ENCODE peak calls at places on chromosome 1, in nine cellular contexts. One of them, this sample, is unnamed.

GRCh38 chr1:222975472-222976122 is 160.8 kb downstream of the DISP1 start:
- DNase-seq in IMR-90: peak
- DNase-seq in NCI-H1930: no peak
- DNase-seq in ovary: no peak
- DNase-seq in transverse colon: no peak
- DNase-seq in NCI-H1105: no peak
- DNase-seq in GM23248: peak
- DNase-seq in activated T-helper 1 cell treated with Interleukin-2 at 50 U/mL for 16 hours: no peak
- DNase-seq in NCI-H345: no peak
- DNase-seq in this sample: no peak

GRCh38 chr1:13965770-13966398 is 265.9 kb downstream of the PRDM2 start:
- DNase-seq in IMR-90: peak
- DNase-seq in NCI-H1930: peak
- DNase-seq in ovary: peak
- DNase-seq in transverse colon: peak
- DNase-seq in NCI-H1105: peak
- DNase-seq in GM23248: peak
- DNase-seq in activated T-helper 1 cell treated with Interleukin-2 at 50 U/mL for 16 hours: no peak
- DNase-seq in NCI-H345: peak
- DNase-seq in this sample: peak

GRCh38 chr1:163090321-163090945 is 21.3 kb downstream of the RGS4 start:
- DNase-seq in IMR-90: peak
- DNase-seq in NCI-H1930: no peak
- DNase-seq in ovary: no peak
- DNase-seq in transverse colon: no peak
- DNase-seq in NCI-H1105: no peak
- DNase-seq in GM23248: peak
- DNase-seq in activated T-helper 1 cell treated with Interleukin-2 at 50 U/mL for 16 hours: no peak
- DNase-seq in NCI-H345: no peak
- DNase-seq in this sample: peak

GRCh38 chr1:83583351-83584014 is 415.4 kb downstream of the TTLL7 start:
- DNase-seq in IMR-90: no peak
- DNase-seq in NCI-H1930: no peak
- DNase-seq in ovary: no peak
- DNase-seq in transverse colon: peak
- DNase-seq in NCI-H1105: no peak
- DNase-seq in GM23248: peak
- DNase-seq in activated T-helper 1 cell treated with Interleukin-2 at 50 U/mL for 16 hours: no peak
- DNase-seq in NCI-H345: peak
- DNase-seq in this sample: peak

GRCh38 chr1:227938276-227938675 is 9.5 kb downstream of the WNT9A start:
- DNase-seq in IMR-90: no peak
- DNase-seq in NCI-H1930: no peak
- DNase-seq in ovary: no peak
- DNase-seq in transverse colon: peak
- DNase-seq in NCI-H1105: no peak
- DNase-seq in GM23248: no peak
- DNase-seq in activated T-helper 1 cell treated with Interleukin-2 at 50 U/mL for 16 hours: no peak
- DNase-seq in NCI-H345: no peak
- DNase-seq in this sample: no peak

GRCh38 chr1:229110986-229111385 is 159.9 kb upstream of the RAB4A start:
- DNase-seq in IMR-90: no peak
- DNase-seq in NCI-H1930: no peak
- DNase-seq in ovary: no peak
- DNase-seq in transverse colon: no peak
- DNase-seq in NCI-H1105: no peak
- DNase-seq in GM23248: no peak
- DNase-seq in activated T-helper 1 cell treated with Interleukin-2 at 50 U/mL for 16 hours: no peak
- DNase-seq in NCI-H345: no peak
- DNase-seq in this sample: no peak

GRCh38 chr1:114026797-114027196 is 47.5 kb downstream of the OLFML3 start:
- DNase-seq in IMR-90: peak
- DNase-seq in NCI-H1930: no peak
- DNase-seq in ovary: no peak
- DNase-seq in transverse colon: no peak
- DNase-seq in NCI-H1105: no peak
- DNase-seq in GM23248: peak
- DNase-seq in activated T-helper 1 cell treated with Interleukin-2 at 50 U/mL for 16 hours: no peak
- DNase-seq in NCI-H345: no peak
- DNase-seq in this sample: no peak

GRCh38 chr1:41537788-41538351 is 53.4 kb upstream of the EDN2 start:
- DNase-seq in IMR-90: peak
- DNase-seq in NCI-H1930: no peak
- DNase-seq in ovary: peak
- DNase-seq in transverse colon: peak
- DNase-seq in NCI-H1105: peak
- DNase-seq in GM23248: peak
- DNase-seq in activated T-helper 1 cell treated with Interleukin-2 at 50 U/mL for 16 hours: no peak
- DNase-seq in NCI-H345: peak
- DNase-seq in this sample: no peak

GRCh38 chr1:47405697-47406096 is 10.4 kb upstream of the FOXE3 start:
- DNase-seq in IMR-90: no peak
- DNase-seq in NCI-H1930: no peak
- DNase-seq in ovary: no peak
- DNase-seq in transverse colon: no peak
- DNase-seq in NCI-H1105: no peak
- DNase-seq in GM23248: no peak
- DNase-seq in activated T-helper 1 cell treated with Interleukin-2 at 50 U/mL for 16 hours: no peak
- DNase-seq in NCI-H345: no peak
- DNase-seq in this sample: no peak

GRCh38 chr1:172343246-172344099 is 77.0 kb upstream of the C1orf105 start:
- DNase-seq in IMR-90: peak
- DNase-seq in NCI-H1930: no peak
- DNase-seq in ovary: no peak
- DNase-seq in transverse colon: no peak
- DNase-seq in NCI-H1105: no peak
- DNase-seq in GM23248: peak
- DNase-seq in activated T-helper 1 cell treated with Interleukin-2 at 50 U/mL for 16 hours: no peak
- DNase-seq in NCI-H345: no peak
- DNase-seq in this sample: peak

This sample was measured in epithelial cell of esophagus.